ENCODE peak calls at places on chromosome X, in seven cellular contexts. C is PC-3; N is suprapubic skin; B is effector memory CD4-positive, alpha-beta T cell; X is heart left ventricle; G is Caco-2; R is ovary. T is an unnamed sample. For H3K27me3, the result is how much of the 10 kb centered on the place peaks cover.

GRCh38 chrX:134551365-134552095 is 91.6 kb downstream of the HPRT1 start:
- DNase-seq in C (peak), N (no peak), B (no peak), X (no peak), G (no peak), R (no peak), T (peak)

GRCh38 chrX:129653985-129654651 is 638 bp downstream of the APLN start:
- DNase-seq in C (peak), N (no peak), B (no peak), X (no peak), G (peak), R (no peak), T (no peak)

GRCh38 chrX:118523920-118524319 is 28.3 kb downstream of the DOCK11 start:
- DNase-seq in C (no peak), N (no peak), B (peak), X (no peak), G (no peak), R (no peak), T (no peak)

GRCh38 chrX:72041901-72042859 is 89.5 kb downstream of the RTL5 start:
- DNase-seq in C (no peak), N (no peak), B (no peak), X (no peak), G (no peak), R (peak), T (no peak)

GRCh38 chrX:19909761-19910160 is 22.4 kb upstream of the SH3KBP1 start:
- DNase-seq in C (no peak), N (no peak), B (no peak), X (no peak), G (no peak), R (no peak), T (no peak)

GRCh38 chrX:112832481-112833095 is 8.0 kb downstream of the AMOT start:
- DNase-seq in C (peak), N (no peak), B (no peak), X (no peak), G (peak), R (no peak), T (peak)

GRCh38 chrX:48465336-48465933 is 4.6 kb downstream of the SLC38A5 start:
- DNase-seq in C (peak), N (no peak), B (no peak), X (no peak), G (no peak), R (no peak), T (peak)

GRCh38 chrX:91434351-91435168 is at the start of gene PABPC5:
- DNase-seq in C (peak), N (peak), B (no peak), X (peak), G (no peak), R (peak), T (peak)

GRCh38 chrX:47366051-47366722 is 4.2 kb upstream of the ZNF157 start:
- DNase-seq in C (peak), N (peak), B (peak), X (peak), G (no peak), R (peak), T (peak)

GRCh38 chrX:88613338-88613737 is 133.7 kb upstream of the CPXCR1 start:
- DNase-seq in C (peak), N (no peak), B (no peak), X (no peak), G (peak), R (no peak), T (no peak)

GRCh38 chrX:316351-317325 is 2.0 kb downstream of the GTPBP6 start:
- DNase-seq in C (no peak), N (peak), B (no peak), X (peak), G (no peak), R (peak), T (no peak)

GRCh38 chrX:70219938-70220764 is 14.3 kb upstream of the AWAT1 start:
- DNase-seq in C (peak), N (no peak), B (no peak), X (peak), G (peak), R (no peak), T (peak)

GRCh38 chrX:150150081-150150779 is 211.9 kb upstream of the EOLA2 start:
- DNase-seq in C (no peak), N (no peak), B (no peak), X (no peak), G (no peak), R (no peak), T (no peak)

GRCh38 chrX:47751670-47752069 is 85.0 kb upstream of the ZNF81 start:
- DNase-seq in C (peak), N (no peak), B (no peak), X (no peak), G (peak), R (peak), T (peak)

GRCh38 chrX:130173190-130173895 is 1.6 kb downstream of the RAB33A start:
- DNase-seq in C (peak), N (no peak), B (no peak), X (peak), G (no peak), R (no peak), T (no peak)

GRCh38 chrX:9464435-9465371 is at the start of gene TBL1X:
- DNase-seq in C (peak), N (peak), B (peak), X (peak), G (peak), R (peak), T (no peak)

GRCh38 chrX:34300871-34301270 is 168.8 kb upstream of the FAM47A start:
- DNase-seq in C (peak), N (no peak), B (no peak), X (peak), G (peak), R (no peak), T (peak)

GRCh38 chrX:9133426-9133825 is 99.5 kb upstream of the FAM9B start:
- DNase-seq in C (peak), N (no peak), B (no peak), X (no peak), G (no peak), R (no peak), T (peak)

GRCh38 chrX:123860983-123861382 is 1.1 kb downstream of the XIAP start:
- DNase-seq in C (peak), N (no peak), B (no peak), X (no peak), G (no peak), R (no peak), T (peak)

GRCh38 chrX:152823657-152824056 is 6.9 kb downstream of the CETN2 start:
- DNase-seq in C (no peak), N (no peak), B (no peak), X (no peak), G (no peak), R (no peak), T (no peak)

GRCh38 chrX:39527045-39527444 is 570.7 kb downstream of the BCOR start:
- DNase-seq in C (no peak), N (no peak), B (no peak), X (no peak), G (no peak), R (no peak), T (no peak)

GRCh38 chrX:39519213-39519544 is 578.6 kb downstream of the BCOR start:
- DNase-seq in C (peak), N (no peak), B (no peak), X (peak), G (no peak), R (no peak), T (no peak)

GRCh38 chrX:45714864-45715263 is 514.2 kb upstream of the DIPK2B start:
- DNase-seq in C (peak), N (no peak), B (no peak), X (peak), G (no peak), R (no peak), T (peak)

GRCh38 chrX:9525511-9526248 is 60.8 kb downstream of the TBL1X start:
- DNase-seq in C (no peak), N (no peak), B (no peak), X (no peak), G (no peak), R (no peak), T (no peak)

GRCh38 chrX:30816079-30816478 is 73.0 kb downstream of the TAB3 start:
- DNase-seq in C (no peak), N (no peak), B (no peak), X (no peak), G (no peak), R (no peak), T (no peak)

GRCh38 chrX:134396174-134396573 is 63.8 kb upstream of the HPRT1 start:
- DNase-seq in C (peak), N (no peak), B (no peak), X (no peak), G (no peak), R (no peak), T (peak)

GRCh38 chrX:12929701-12930100 is 23.3 kb downstream of the TLR8 start:
- DNase-seq in C (no peak), N (no peak), B (no peak), X (no peak), G (no peak), R (no peak), T (peak)

GRCh38 chrX:22689290-22689689 is 310.5 kb upstream of the DDX53 start:
- DNase-seq in C (no peak), N (no peak), B (no peak), X (no peak), G (no peak), R (no peak), T (no peak)

GRCh38 chrX:10121787-10122186 is 35.0 kb upstream of the CLCN4 start:
- DNase-seq in C (no peak), N (no peak), B (no peak), X (no peak), G (no peak), R (no peak), T (no peak)

GRCh38 chrX:139200793-139201192 is 329.7 kb upstream of the F9 start:
- DNase-seq in C (peak), N (no peak), B (no peak), X (no peak), G (no peak), R (no peak), T (peak)

GRCh38 chrX:98065151-98065550 is 1181.4 kb downstream of the RPA4 start:
- DNase-seq in C (no peak), N (no peak), B (no peak), X (no peak), G (no peak), R (no peak), T (no peak)

GRCh38 chrX:150841466-150842197 is 56.8 kb downstream of the CD99L2 start:
- DNase-seq in C (peak), N (no peak), B (no peak), X (no peak), G (no peak), R (no peak), T (peak)

GRCh38 chrX:119647552-119648420 is 41.6 kb upstream of the NKRF start:
- DNase-seq in C (no peak), N (no peak), B (peak), X (no peak), G (no peak), R (no peak), T (no peak)

DNA sequence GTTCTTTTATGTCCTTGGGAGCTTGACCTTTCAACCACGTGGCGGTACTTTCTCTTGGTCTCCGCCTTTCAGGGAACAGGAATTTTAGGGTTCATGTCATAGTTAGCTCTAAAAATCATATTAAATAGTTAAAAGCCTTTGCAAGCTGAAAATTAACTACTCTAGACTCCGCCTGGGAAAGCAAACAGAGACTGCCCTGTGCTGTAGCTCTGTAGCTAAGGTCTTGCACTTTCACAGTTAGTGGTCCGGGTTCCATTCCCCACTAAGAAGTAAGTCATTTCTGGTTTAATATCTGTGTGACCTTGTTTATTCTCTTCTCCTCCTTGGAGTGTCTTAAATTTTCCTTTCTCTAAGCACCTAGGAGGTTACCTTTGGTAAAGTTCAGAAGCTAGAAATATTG is 118.2 kb downstream of the PHF8 start:
- DNase-seq in C (no peak), N (no peak), B (no peak), X (no peak), G (no peak), R (no peak), T (no peak)
- H3K27me3 ChIP-seq in C (under half), N (under half), B (under half), X (under half), G (under half), R (under half), T (under half)

DNA sequence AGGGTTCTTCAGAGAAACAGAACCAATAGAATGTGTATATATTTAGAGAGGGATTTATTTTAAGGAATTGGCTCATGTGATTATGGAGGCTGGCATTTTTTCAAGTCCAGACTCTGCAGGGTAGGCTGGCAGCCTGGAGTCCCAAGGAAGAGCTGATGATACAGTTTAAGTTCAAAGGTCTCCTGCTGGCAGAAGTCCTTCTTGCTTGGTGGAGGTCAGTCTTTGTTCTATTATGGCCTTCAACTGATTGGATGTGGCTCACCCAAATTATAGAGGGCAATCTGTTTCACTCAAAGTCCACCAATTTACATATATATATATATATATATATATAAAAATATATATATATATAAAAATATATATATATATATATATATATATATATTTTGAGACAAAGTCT is 52.1 kb upstream of the HSD17B10 start:
- DNase-seq in C (no peak), N (no peak), B (no peak), X (no peak), G (no peak), R (no peak), T (no peak)
- H3K27me3 ChIP-seq in C (under half), N (under half), B (under half), X (under half), G (under half), R (under half), T (under half)

DNA sequence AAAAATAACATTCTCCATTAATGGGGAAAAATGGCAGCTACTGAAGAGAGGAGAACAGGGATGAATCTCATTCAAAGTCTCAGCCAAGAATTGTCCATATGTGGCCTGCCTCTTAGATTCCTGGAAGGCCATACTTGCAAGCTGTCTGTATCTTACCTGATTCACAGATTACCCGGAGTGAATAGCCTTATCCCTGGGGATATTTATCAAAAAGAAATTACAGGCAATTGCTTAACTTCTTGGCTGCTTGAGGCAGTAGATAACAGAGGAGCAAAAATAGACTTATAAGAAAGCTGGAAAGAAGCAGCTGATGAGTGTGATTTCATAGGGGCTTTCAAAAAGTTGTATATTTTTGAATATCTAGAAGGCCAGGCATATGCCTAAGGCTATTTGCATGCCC is 68.8 kb upstream of the PPP1R2C start:
- DNase-seq in C (no peak), N (no peak), B (no peak), X (no peak), G (no peak), R (no peak), T (no peak)
- H3K27me3 ChIP-seq in C (under half), N (under half), B (under half), X (under half), G (under half), R (under half), T (under half)

DNA sequence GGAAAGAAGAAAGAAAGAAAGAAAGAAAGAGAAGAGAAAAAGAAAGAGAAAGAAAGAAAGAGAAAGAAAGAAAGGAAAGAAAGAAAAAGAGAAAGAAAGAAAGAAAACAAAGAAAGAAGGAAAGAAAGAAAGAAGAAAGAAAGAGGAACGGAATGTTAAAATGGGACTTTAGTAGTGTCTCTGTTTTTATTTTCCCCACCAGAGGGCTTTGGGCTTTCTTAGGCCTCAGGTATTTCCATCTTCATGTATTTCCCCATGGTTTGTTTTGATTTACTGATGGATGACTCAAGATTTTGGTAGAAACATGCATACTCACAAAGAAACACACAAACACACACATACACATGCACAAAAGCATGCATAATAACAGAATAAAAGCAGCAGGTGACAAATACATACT is 181.2 kb downstream of the AFF2 start:
- DNase-seq in C (no peak), N (no peak), B (no peak), X (no peak), G (no peak), R (no peak), T (no peak)
- H3K27me3 ChIP-seq in C (under half), N (under half), B (under half), X (under half), G (under half), R (under half), T (under half)

DNA sequence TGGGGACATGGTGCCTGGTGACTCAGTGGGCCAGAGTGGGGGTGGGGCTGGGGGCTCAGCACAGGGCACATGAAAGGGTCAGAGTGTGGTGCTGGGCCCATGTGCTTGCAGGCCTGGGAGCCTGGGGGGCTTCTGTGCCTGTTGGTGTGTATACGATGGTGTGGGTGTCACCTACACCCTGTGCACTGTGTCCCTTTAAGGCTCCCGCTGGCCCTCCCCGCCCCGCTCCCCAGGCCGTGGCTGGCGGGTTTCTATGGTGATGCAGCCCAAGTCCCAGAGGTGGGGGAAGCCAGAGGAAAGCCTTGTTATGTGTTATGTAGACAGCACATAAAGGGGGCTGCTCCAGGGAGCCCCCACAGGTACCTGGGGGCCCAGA is 5.5 kb downstream of the L1CAM start:
- DNase-seq in C (no peak), N (no peak), B (no peak), X (no peak), G (no peak), R (no peak), T (no peak)
- H3K27me3 ChIP-seq in C (under half), N (half or more), B (under half), X (under half), G (under half), R (under half), T (under half)

GRCh38 chrX:41238543-41238942 is 95.4 kb upstream of the DDX3X start:
- DNase-seq in C (peak), N (no peak), B (no peak), X (no peak), G (no peak), R (no peak), T (peak)
- H3K27me3 ChIP-seq in C (under half), N (under half), B (under half), X (under half), G (under half), R (under half), T (under half)

T was measured in bronchial epithelial cell.